ENCODE peak calls at places on chromosomes 12 and 14, in ten cellular contexts. D is A549, K is endothelial cell of umbilical vein, S is HCT116, I is uterus, R is upper lobe of right lung, E is right atrium auricular region, B is foreskin fibroblast, T is lower lobe of right lung, X is lung. Z is an unnamed sample.
A peak's percentile ranks its signal among the peaks of the same experiment; 100 is the strongest.

GRCh38 chr12:112105891-112106290 is 2.7 kb downstream of the NAA25 start:
- DNase-seq in D (no peak), K (no peak), S (no peak), I (no peak), R (no peak), E (no peak), B (no peak), T (no peak), X (no peak), Z (peak; percentile 74)

GRCh38 chr14:97408503-97408902 is 611.3 kb downstream of the VRK1 start:
- DNase-seq in D (no peak), K (no peak), S (no peak), I (no peak), R (no peak), E (no peak), B (no peak), T (no peak), X (no peak), Z (no peak)

GRCh38 chr14:101320386-101320785 is 240.9 kb upstream of the DIO3 start:
- DNase-seq in D (no peak), K (no peak), S (no peak), I (no peak), R (no peak), E (no peak), B (no peak), T (no peak), X (no peak), Z (no peak)

GRCh38 chr14:35819591-35820540 is 6.3 kb upstream of the BRMS1L start:
- DNase-seq in D (no peak), K (no peak), S (no peak), I (no peak), R (no peak), E (no peak), B (no peak), T (no peak), X (no peak), Z (no peak)

GRCh38 chr12:47892819-47893218 is 12.0 kb downstream of the VDR start:
- DNase-seq in D (no peak), K (no peak), S (no peak), I (no peak), R (no peak), E (no peak), B (peak; percentile 72), T (no peak), X (no peak), Z (no peak)

GRCh38 chr12:121801601-121802484 is 2.0 kb upstream of the SETD1B start:
- DNase-seq in D (no peak), K (peak; percentile 80), S (no peak), I (no peak), R (no peak), E (no peak), B (peak; percentile 59), T (no peak), X (no peak), Z (no peak)

GRCh38 chr12:113239811-113240331 is 18.6 kb downstream of the TPCN1 start:
- DNase-seq in D (no peak), K (no peak), S (no peak), I (no peak), R (no peak), E (no peak), B (peak; percentile 35), T (no peak), X (no peak), Z (no peak)

GRCh38 chr12:94622475-94622874 is 27.9 kb downstream of the TMCC3 start:
- DNase-seq in D (no peak), K (peak; percentile 93), S (no peak), I (no peak), R (no peak), E (no peak), B (no peak), T (no peak), X (no peak), Z (peak; percentile 77)

GRCh38 chr14:44453433-44454171 is 53.5 kb downstream of the FSCB start:
- DNase-seq in D (no peak), K (no peak), S (no peak), I (no peak), R (no peak), E (no peak), B (no peak), T (no peak), X (no peak), Z (no peak)

GRCh38 chr12:29032431-29032830 is 116.6 kb upstream of the FAR2 start:
- DNase-seq in D (no peak), K (no peak), S (no peak), I (no peak), R (no peak), E (no peak), B (peak; percentile 86), T (no peak), X (no peak), Z (no peak)

GRCh38 chr12:122090759-122091535 is 12.4 kb downstream of the MLXIP start:
- DNase-seq in D (no peak), K (no peak), S (no peak), I (peak; percentile 55), R (peak; percentile 62), E (no peak), B (peak; percentile 72), T (no peak), X (no peak), Z (no peak)

DNA sequence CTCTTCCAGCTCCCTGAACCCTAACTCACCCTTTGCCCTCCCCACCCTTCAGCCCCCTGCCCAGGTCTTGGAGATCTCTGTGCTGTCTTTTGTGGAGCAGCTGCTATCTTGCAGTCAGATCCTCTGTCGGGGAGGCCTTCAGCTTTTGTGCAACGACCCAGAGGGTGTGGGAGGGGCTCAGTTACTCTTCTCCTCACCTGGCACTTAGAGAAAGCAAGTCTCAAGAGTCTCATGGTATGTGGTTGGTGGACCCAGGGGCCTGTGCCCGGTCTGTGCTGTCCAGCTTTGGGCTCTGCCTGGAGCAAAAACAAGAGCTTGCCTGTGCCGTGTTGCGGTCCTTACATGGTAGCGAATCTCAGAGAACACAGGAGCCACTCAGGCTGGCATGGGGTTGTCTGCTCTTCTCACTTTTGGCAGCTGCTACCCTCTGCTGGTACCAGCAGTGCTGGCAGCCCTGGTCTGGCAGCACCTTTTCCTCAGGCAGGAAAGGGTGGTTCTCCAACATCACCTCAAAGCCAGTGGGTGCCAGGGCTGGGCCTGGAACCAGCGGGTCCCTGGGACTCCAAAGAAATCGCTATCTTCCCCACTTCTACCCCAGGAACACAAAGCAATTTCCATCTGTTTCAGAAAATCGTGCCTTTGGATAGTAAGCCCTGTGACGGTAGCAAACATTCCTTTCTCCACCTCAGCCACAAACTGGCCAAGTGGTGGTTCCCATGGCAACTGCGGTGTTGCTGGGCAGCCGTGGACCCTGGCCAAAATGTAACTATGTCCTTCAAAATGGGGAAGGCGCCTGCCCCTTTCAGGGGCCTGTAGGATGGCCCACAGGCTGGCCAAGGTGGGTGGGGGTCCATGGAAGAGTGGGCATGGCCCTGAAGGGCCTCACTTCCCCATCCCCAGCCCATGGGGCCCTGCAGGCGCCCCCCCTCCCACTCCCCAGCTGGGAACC is 90.0 kb downstream of the RIN3 start:
- DNase-seq in D (no peak), K (no peak), S (no peak), I (no peak), R (peak; percentile 77), E (no peak), B (peak; percentile 28), T (peak; percentile 60), X (peak; percentile 51), Z (peak; percentile 55)
- TF ChIP-seq CTCF in D (peak; percentile 38), K (no peak), S (no peak), I (no peak), R (no peak), E (peak; percentile 66), B (peak; percentile 5), T (peak; percentile 20), X (no peak), Z (peak; percentile 64)

DNA sequence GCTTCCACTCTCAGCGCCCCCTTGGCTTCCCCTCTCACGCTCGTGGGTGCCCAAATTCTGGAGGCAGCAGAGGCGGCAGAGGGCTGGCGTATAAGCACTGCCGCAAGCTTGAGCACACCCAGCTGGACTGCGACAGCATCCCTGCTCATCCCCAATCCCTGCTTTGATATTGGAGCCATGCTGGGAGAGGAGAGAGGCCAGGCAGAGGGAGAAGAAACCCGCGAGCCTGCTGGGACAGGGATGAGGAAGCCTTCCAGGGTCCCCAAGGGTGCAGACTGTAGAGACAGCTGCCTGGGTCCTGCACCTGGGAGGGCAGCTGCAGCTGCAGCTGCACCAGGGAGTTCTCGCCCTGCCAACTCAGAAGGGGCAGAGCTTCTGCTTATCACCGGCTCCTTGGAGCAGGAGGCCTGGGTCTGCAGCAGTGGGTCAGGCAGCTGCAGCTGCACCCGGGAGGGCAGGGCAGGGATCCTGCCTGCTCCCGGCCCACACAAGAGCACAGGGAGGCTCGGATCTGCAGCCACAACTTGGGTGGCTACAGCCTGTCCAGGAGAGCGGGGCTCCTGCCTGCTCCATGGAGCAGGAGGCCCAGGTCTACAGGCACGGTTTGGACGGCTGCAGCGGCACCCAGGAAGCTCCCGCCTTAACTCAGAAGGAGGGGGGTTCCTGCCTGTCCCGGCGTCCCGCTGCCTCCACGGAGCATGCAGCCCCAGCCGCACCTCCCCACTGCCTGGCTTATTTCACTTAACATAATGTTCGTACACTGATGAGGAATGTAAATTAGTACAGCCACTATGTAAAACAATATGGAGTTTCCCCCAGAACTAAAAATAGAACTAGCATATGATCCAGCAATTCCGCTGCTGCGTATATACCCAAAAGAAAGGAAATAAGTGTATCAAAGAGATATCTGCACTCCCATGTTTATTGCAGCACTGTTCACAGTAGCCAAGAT is 60.4 kb upstream of the SGPP1 start:
- DNase-seq in D (no peak), K (no peak), S (no peak), I (no peak), R (no peak), E (no peak), B (no peak), T (no peak), X (no peak), Z (no peak)
- H3K4me3 ChIP-seq in D (no peak overlapping the region), K (no peak overlapping the region), S (no peak overlapping the region), I (no peak overlapping the region), R (no peak overlapping the region), E (no peak overlapping the region), B (no peak overlapping the region), T (no peak overlapping the region), X (no peak overlapping the region), Z (peak overlapping the region; percentile 27)

DNA sequence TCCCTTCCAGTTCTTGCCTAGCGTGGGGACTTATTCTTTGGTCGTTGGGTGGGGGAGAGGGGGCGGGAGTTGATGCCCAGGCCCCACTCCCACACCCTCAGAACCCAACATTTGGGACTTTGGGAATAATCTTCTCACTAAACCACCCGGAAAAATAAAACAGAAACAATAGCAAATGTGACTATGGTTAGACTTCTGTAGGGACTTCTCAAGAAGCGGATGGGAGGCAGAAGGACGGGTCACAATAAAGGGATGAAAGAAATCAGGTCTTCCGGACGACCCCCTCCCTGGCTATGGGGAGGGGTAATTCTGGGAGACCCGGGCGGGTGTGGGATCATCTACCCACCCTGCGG is 28.5 kb upstream of the SMUG1 start:
- DNase-seq in D (no peak), K (no peak), S (no peak), I (no peak), R (no peak), E (no peak), B (no peak), T (no peak), X (no peak), Z (no peak)
- TF ChIP-seq CTCF in D (no peak), K (no peak), S (no peak), I (no peak), R (peak; percentile 44), E (peak; percentile 18), B (no peak), T (peak; percentile 34), X (no peak), Z (no peak)

DNA sequence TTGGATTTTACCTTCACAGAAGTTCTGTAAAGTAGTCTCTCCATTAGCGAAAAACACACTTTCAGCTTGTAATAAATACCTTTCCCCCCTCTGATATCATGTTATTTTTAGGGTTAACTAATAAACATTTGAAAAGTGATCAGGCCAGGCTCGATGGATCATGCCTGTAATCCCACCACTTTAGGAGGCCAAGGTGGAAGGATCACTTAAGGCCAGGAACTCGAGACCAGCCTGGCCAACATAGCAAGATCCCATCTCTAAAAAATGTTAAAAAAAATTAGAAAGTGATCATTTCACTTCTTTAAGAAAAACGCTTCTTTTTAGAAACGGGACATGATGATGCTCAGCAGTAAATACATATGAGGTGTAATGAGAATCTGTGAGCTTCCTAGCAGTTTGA is 2.0 kb downstream of the CDKL1 start:
- DNase-seq in D (no peak), K (no peak), S (no peak), I (no peak), R (no peak), E (no peak), B (no peak), T (no peak), X (no peak), Z (no peak)
- H3K4me3 ChIP-seq in D (no peak overlapping the region), K (no peak overlapping the region), S (no peak overlapping the region), I (peak overlapping the region; percentile 68), R (peak overlapping the region; percentile 91), E (no peak overlapping the region), B (peak overlapping the region; percentile 67), T (peak overlapping the region; percentile 86), X (no peak overlapping the region), Z (no peak overlapping the region)

Z was measured in retinal pigment epithelial cell.